ENCODE peak calls at places on chromosomes 3 and 15, in six cellular contexts. X is GM12878, U is endothelial cell of umbilical vein, H is A549, Q is K562, F is HepG2. M is an unnamed sample.

GRCh38 chr3:99394831-99395733 is 243.3 kb upstream of the COL8A1 start:
- DNase-seq in F (no peak), Q (no peak), X (no peak), U (no peak), H (no peak), M (no peak)

GRCh38 chr3:125202197-125202596 is 10.4 kb downstream of the SLC12A8 start:
- DNase-seq in H (no peak), F (no peak), U (no peak), X (no peak), Q (peak; percentile 22), M (peak; percentile 42)

GRCh38 chr3:136149569-136150136 is 46.5 kb downstream of the MSL2 start:
- DNase-seq in H (no peak), Q (no peak), X (no peak), F (no peak), U (peak; percentile 27), M (no peak)

GRCh38 chr15:98776607-98777281 is 128.4 kb downstream of the IGF1R start:
- DNase-seq in H (no peak), F (peak; percentile 78), X (peak; percentile 67), Q (peak; percentile 52), U (no peak), M (no peak)

GRCh38 chr3:38007754-38008090 is 17.1 kb downstream of the VILL start:
- DNase-seq in U (no peak), F (no peak), H (no peak), X (no peak), Q (no peak), M (no peak)

GRCh38 chr3:113304102-113304501 is 92.7 kb downstream of the BOC start:
- DNase-seq in Q (no peak), U (no peak), H (no peak), X (no peak), F (no peak), M (no peak)

GRCh38 chr3:127544806-127545545 is 45.6 kb downstream of the TPRA1 start:
- DNase-seq in X (no peak), U (no peak), H (no peak), Q (no peak), F (no peak), M (no peak)

GRCh38 chr3:155233213-155233612 is 60.3 kb downstream of the STRIT1 start:
- DNase-seq in F (no peak), X (no peak), H (no peak), Q (peak; percentile 16), U (peak; percentile 14), M (no peak)

GRCh38 chr15:98160236-98160635 is 199.7 kb downstream of the ARRDC4 start:
- DNase-seq in Q (no peak), F (no peak), H (no peak), U (no peak), X (no peak), M (peak; percentile 96)

DNA sequence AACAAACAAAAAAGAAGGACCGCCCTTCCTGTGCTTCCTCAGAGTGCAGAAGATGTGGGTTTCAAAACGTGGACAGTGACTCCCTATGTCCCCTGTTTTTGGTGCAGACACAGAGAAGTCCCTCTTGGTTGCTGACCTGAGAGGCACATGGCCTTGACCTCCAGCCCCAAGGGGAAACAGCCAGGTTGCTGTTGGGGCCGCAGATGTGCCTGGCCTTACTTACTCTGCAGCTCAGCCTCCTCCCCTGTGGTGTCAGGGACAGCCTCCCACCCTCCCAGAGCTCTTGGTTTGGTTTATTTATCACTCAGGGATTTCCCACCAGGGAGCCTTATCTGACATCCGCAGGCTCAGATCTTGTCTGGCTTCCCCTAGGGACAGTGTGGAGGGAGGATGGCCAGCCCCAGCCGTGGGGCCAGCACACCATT is 134.5 kb upstream of the ABHD17C start:
- DNase-seq in H (no peak), X (no peak), U (no peak), F (no peak), Q (peak; percentile 21), M (peak; percentile 84)
- TF ChIP-seq CTCF in H (no peak), X (no peak), U (no peak), F (no peak), Q (no peak), M (no peak)

GRCh38 chr3:109175411-109175810 is 38.9 kb downstream of the C3orf85 start:
- DNase-seq in X (no peak), Q (no peak), F (no peak), U (no peak), H (no peak), M (no peak)
- TF ChIP-seq MYC in X (no peak), Q (no peak), F (no peak), U (no peak), H (no peak), M (no peak)

DNA sequence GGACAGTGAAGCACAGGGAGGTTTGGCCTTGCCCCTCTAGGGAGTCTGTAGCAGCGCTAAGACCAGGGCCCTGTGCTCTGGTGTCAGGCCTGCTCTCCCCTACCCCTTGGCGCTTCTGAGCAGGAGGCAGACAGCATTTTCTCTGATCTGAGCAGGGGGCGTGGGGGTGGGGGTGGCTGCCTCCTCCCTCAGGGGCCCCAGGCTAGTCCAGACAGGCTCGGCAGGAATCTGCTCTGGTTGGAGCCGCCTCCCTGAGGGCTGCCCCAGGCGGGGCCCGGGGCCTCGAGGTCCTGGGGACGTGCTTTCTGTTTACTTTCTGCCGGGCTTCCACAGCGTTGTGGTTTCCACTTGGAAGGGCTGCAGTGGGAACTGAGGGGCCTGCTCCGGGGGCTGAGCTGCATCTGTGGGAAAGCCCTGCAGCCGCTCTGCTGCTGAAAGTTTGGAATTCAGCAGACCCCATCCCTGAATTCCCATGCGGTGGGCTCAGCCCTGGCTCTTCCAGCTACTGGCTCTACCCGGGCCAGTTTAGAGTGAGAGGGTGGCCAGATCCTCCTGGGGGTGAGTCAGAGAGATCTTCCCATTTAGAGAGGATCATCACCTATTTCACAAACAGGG is 105.4 kb downstream of the LINGO1 start:
- DNase-seq in X (no peak), Q (no peak), F (peak; percentile 70), H (no peak), U (no peak), M (no peak)
- H3K4me3 ChIP-seq in X (no peak overlapping the region), Q (no peak overlapping the region), F (peak overlapping the region; percentile 42), H (no peak overlapping the region), U (no peak overlapping the region), M (no peak overlapping the region)

GRCh38 chr3:97256060-97256459 is 441.7 kb downstream of the EPHA6 start:
- DNase-seq in X (no peak), H (no peak), U (no peak), F (no peak), Q (no peak), M (no peak)
- TF ChIP-seq CTCF in X (no peak), H (no peak), U (no peak), F (no peak), Q (no peak), M (no peak)

DNA sequence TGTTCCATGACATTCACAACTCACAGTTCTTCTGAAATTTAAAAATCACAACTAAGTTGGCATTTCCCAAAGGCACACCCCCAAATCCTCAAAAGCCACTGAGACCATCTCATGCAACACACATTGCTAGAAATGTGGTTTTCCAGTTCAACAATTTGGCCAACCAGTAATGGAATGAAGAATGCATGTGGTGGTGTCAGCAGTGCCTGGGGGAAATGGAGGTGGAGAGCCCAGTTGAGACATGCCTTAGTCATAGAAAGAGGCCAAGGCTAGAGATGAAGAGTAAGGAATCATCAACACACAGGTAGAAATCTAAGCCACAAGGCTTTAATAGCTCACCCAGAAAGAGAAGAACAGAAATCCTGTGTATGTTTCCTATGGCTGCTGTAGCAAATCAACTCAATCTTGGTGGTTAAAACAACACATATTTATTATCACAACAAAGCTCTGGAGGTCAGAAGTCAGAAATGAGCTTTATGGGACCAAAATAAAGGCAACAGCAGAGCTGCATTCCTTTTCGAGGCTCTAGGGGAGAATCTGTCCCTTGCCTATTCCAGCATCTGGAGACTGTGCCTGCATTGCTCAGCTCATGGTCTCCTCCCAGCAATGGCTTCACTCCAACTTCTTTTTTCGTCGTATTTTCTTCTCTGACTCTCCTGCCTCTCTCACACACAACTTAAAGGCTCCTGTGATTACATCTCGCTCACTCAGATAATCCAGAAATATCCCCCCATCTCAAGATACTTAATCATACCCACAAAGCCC is 54.0 kb downstream of the SNTN start:
- DNase-seq in H (no peak), U (no peak), X (no peak), F (no peak), Q (no peak), M (no peak)
- TF ChIP-seq MYC in H (no peak), U (no peak), X (no peak), F (no peak), Q (no peak), M (no peak)

GRCh38 chr15:39585871-39586301 is 5.0 kb downstream of the THBS1 start:
- DNase-seq in U (no peak), X (no peak), F (no peak), H (no peak), Q (no peak), M (no peak)

GRCh38 chr15:39584662-39585393 is 3.9 kb downstream of the THBS1 start:
- DNase-seq in F (no peak), H (no peak), Q (no peak), U (peak; percentile 31), X (no peak), M (no peak)

GRCh38 chr15:39586387-39587171 is 5.7 kb downstream of the THBS1 start:
- DNase-seq in F (no peak), U (peak; percentile 71), H (no peak), X (no peak), Q (no peak), M (no peak)

GRCh38 chr15:39584266-39584659 is 3.4 kb downstream of the THBS1 start:
- DNase-seq in X (no peak), Q (no peak), F (no peak), U (no peak), H (no peak), M (no peak)

GRCh38 chr15:39585394-39585841 is 4.5 kb downstream of the THBS1 start:
- DNase-seq in F (no peak), U (peak; percentile 58), Q (no peak), X (no peak), H (no peak), M (no peak)
- H3K4me3 ChIP-seq in F (no peak overlapping the region), U (peak overlapping the region; percentile 98), Q (no peak overlapping the region), X (no peak overlapping the region), H (no peak overlapping the region), M (no peak overlapping the region)

DNA sequence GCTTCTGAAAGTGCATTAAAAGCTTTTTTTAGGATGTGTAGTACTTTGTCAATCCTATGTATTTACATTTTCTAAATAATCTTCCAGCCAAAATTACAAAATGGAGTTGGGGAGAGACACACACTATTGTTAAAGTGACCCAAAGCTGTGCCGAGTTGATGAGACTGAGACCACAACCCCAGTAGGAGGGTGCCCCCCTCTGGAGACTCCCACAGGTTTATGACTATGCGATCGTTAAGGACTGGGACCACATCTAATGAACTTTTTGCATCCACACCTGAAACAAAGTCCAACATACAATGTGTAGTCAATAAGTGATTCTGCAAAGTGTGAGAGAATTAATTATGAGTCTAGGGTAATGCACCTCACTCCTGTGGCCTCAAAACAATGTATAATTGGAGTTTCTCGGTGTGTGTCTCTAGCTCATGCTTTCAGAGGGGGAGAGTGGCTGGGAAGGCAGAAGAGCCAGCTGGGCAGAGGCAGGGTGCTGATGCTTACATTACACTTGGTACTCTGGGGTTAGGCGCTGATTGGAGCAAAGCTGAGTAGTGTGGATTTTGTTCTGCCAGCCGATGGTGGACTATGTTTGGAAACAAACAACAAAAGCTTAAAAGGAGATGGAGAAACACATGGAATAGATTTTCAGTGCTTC is 102.8 kb downstream of the KCNH8 start:
- DNase-seq in U (no peak), Q (no peak), F (peak; percentile 1), H (no peak), X (no peak), M (peak; percentile 9)
- TF ChIP-seq CTCF in U (no peak), Q (no peak), F (peak; percentile 17), H (no peak), X (no peak), M (no peak)

DNA sequence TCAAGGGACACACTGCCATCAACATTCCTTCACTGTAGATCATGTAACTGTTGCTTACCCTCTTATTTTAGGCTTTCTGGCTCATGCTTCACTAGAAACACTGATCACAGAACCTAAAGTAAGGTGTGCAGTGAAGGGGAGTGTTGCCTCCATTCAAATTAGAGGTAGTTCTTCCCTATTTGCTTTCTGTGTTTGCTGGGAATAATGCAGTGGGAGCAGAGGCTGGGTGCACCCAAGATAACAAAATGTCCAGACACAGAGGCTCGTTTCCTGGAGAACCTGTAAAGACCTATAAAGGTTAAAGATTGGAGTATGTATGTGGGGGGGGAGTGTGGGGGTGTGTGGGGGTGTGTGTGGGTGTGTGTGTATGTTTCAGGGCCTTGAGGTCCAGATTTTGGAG is 2.1 kb upstream of the CLDN18 start:
- DNase-seq in X (no peak), H (no peak), U (no peak), Q (no peak), F (no peak), M (no peak)
- TF ChIP-seq MYC in X (no peak), H (no peak), U (no peak), Q (no peak), F (no peak), M (no peak)